ENCODE peak calls at places on chromosomes 5 and 9, in ten cellular contexts. O is stimulated activated CD4-positive, alpha-beta T cell treated with anti-CD3 and anti-CD28 coated beads, Interleukin-1b, Interleukin-23, amount 100 ng/mL, for 24 hours; J is activated effector memory CD4-positive, alpha-beta T cell treated with Interleukin-2 at 50 U/mL for 16 hours; B is BE2C; K is activated CD8-positive, alpha-beta memory T cell treated with anti-CD3 and anti-CD28 coated beads, Interleukin-2, amount 50 U/mL, for 48 hours; G is Right ventricle myocardium inferior; M is naive thymus-derived CD8-positive, alpha-beta T cell; U is esophagus muscularis mucosa; S is A549; N is spleen. A is an unnamed sample.

GRCh38 chr5:112795944-112796678 is 58.4 kb downstream of the APC start:
- DNase-seq in O (no peak), J (no peak), B (no peak), K (no peak), G (no peak), M (no peak), U (no peak), S (peak; percentile 19), N (no peak), A (no peak)

GRCh38 chr5:66987949-66988838 is 208.4 kb downstream of the CD180 start:
- DNase-seq in O (no peak), J (no peak), B (no peak), K (no peak), G (no peak), M (peak; percentile 48), U (no peak), S (peak; percentile 40), N (no peak), A (no peak)

GRCh38 chr9:100394819-100395218 is 32.1 kb upstream of the MSANTD3 start:
- DNase-seq in O (no peak), J (no peak), B (no peak), K (no peak), G (no peak), M (no peak), U (no peak), S (no peak), N (no peak), A (no peak)

GRCh38 chr9:8338742-8339425 is 539.3 kb upstream of the DMAC1 start:
- DNase-seq in O (no peak), J (no peak), B (no peak), K (no peak), G (no peak), M (no peak), U (no peak), S (no peak), N (no peak), A (no peak)

GRCh38 chr5:111757582-111758283 is 739 bp upstream of the NREP start:
- DNase-seq in O (peak; percentile 12), J (peak; percentile 35), B (peak; percentile 95), K (peak; percentile 88), G (peak; percentile 96), M (peak; percentile 91), U (peak; percentile 96), S (peak; percentile 87), N (peak; percentile 94), A (peak; percentile 93)

GRCh38 chr9:135692410-135692809 is 6.9 kb downstream of the SOHLH1 start:
- DNase-seq in O (no peak), J (no peak), B (no peak), K (no peak), G (no peak), M (no peak), U (no peak), S (no peak), N (no peak), A (no peak)

GRCh38 chr9:71647094-71647591 is 121.2 kb downstream of the CEMIP2 start:
- DNase-seq in O (no peak), J (no peak), B (no peak), K (no peak), G (peak; percentile 84), M (peak; percentile 6), U (peak; percentile 91), S (peak; percentile 45), N (peak; percentile 77), A (no peak)

GRCh38 chr9:105259731-105260612 is 15.5 kb downstream of the SLC44A1 start:
- DNase-seq in O (no peak), J (no peak), B (no peak), K (no peak), G (no peak), M (no peak), U (no peak), S (no peak), N (no peak), A (no peak)

GRCh38 chr5:127011961-127012644 is 18.3 kb downstream of the MARCHF3 start:
- DNase-seq in O (no peak), J (no peak), B (no peak), K (no peak), G (no peak), M (no peak), U (no peak), S (no peak), N (no peak), A (no peak)